ENCODE peak calls at places on chromosomes 13 and 19, in eight cellular contexts. G, W, Q, A, L, P, F and U are unnamed samples.
A peak's percentile ranks its signal among the peaks of the same experiment; 100 is the strongest.

GRCh38 chr13:62933809-62934208 is 1518.2 kb upstream of the PCDH20 start:
- DNase-seq in G (no peak), W (no peak), Q (no peak), A (no peak), L (no peak), P (no peak), F (no peak), U (no peak)

GRCh38 chr13:83987394-83987793 is 105.1 kb upstream of the SLITRK1 start:
- DNase-seq in G (no peak), W (no peak), Q (no peak), A (no peak), L (no peak), P (no peak), F (no peak), U (no peak)

GRCh38 chr19:16326401-16327130 is 1.9 kb downstream of the KLF2 start:
- DNase-seq in G (no peak), W (no peak), Q (no peak), A (peak; percentile 88), L (no peak), P (no peak), F (peak; percentile 38), U (no peak)

GRCh38 chr19:48638831-48639381 is 1.7 kb upstream of the DBP start:
- DNase-seq in G (no peak), W (no peak), Q (no peak), A (no peak), L (no peak), P (no peak), F (no peak), U (no peak)

GRCh38 chr13:35956074-35956473 is 175.1 kb downstream of the DCLK1 start:
- DNase-seq in G (no peak), W (no peak), Q (no peak), A (no peak), L (no peak), P (no peak), F (no peak), U (no peak)

GRCh38 chr13:79528356-79528755 is 47.4 kb downstream of the NDFIP2 start:
- DNase-seq in G (no peak), W (no peak), Q (no peak), A (no peak), L (no peak), P (no peak), F (no peak), U (no peak)

GRCh38 chr19:36528921-36529518 is 949 bp upstream of the ZNF260 start:
- DNase-seq in G (no peak), W (peak; percentile 56), Q (no peak), A (no peak), L (no peak), P (no peak), F (no peak), U (peak; percentile 36)

GRCh38 chr19:4933528-4933927 is 24.2 kb downstream of the UHRF1 start:
- DNase-seq in G (no peak), W (no peak), Q (no peak), A (no peak), L (no peak), P (peak; percentile 49), F (no peak), U (no peak)

GRCh38 chr19:11460207-11460606 is 20.6 kb downstream of the ELAVL3 start:
- DNase-seq in G (no peak), W (no peak), Q (no peak), A (no peak), L (no peak), P (no peak), F (no peak), U (no peak)

GRCh38 chr19:32649751-32650150 is 25.2 kb downstream of the ANKRD27 start:
- DNase-seq in G (no peak), W (no peak), Q (no peak), A (no peak), L (no peak), P (no peak), F (no peak), U (no peak)

GRCh38 chr19:28334419-28334818 is 878.5 kb downstream of the UQCRFS1 start:
- DNase-seq in G (no peak), W (no peak), Q (no peak), A (no peak), L (no peak), P (no peak), F (no peak), U (no peak)

GRCh38 chr19:13036366-13036976 is 41.2 kb downstream of the NFIX start:
- DNase-seq in G (no peak), W (no peak), Q (no peak), A (no peak), L (no peak), P (peak; percentile 68), F (no peak), U (no peak)

GRCh38 chr13:71030789-71031188 is 836.2 kb downstream of the DACH1 start:
- DNase-seq in G (no peak), W (no peak), Q (no peak), A (no peak), L (no peak), P (no peak), F (no peak), U (no peak)

GRCh38 chr13:37360556-37360955 is 238.0 kb downstream of the POSTN start:
- DNase-seq in G (no peak), W (no peak), Q (no peak), A (no peak), L (no peak), P (peak; percentile 29), F (no peak), U (no peak)

GRCh38 chr19:29658221-29658991 is 6.9 kb upstream of the PLEKHF1 start:
- DNase-seq in G (no peak), W (no peak), Q (no peak), A (peak; percentile 4), L (no peak), P (no peak), F (no peak), U (no peak)

GRCh38 chr19:29629836-29630534 is 23.9 kb downstream of the POP4 start:
- DNase-seq in G (no peak), W (no peak), Q (no peak), A (peak; percentile 49), L (no peak), P (no peak), F (no peak), U (no peak)

GRCh38 chr13:46124531-46124966 is 19.7 kb upstream of the CPB2 start:
- DNase-seq in G (no peak), W (peak; percentile 33), Q (no peak), A (no peak), L (no peak), P (no peak), F (no peak), U (no peak)

GRCh38 chr19:46963093-46963734 is 56.4 kb upstream of the NPAS1 start:
- DNase-seq in G (peak; percentile 82), W (no peak), Q (no peak), A (no peak), L (no peak), P (peak; percentile 81), F (no peak), U (no peak)

GRCh38 chr19:6970478-6970877 is 50.8 kb downstream of the MBD3L2B start:
- DNase-seq in G (no peak), W (no peak), Q (no peak), A (no peak), L (no peak), P (no peak), F (no peak), U (no peak)

GRCh38 chr13:98370261-98370660 is 193.2 kb upstream of the RNF113B start:
- DNase-seq in G (no peak), W (no peak), Q (no peak), A (peak; percentile 53), L (no peak), P (no peak), F (no peak), U (no peak)

GRCh38 chr19:46630806-46631205 is 5.2 kb downstream of the GNG8 start:
- DNase-seq in G (no peak), W (no peak), Q (no peak), A (no peak), L (no peak), P (no peak), F (no peak), U (no peak)

GRCh38 chr19:2426661-2427322 is 594 bp downstream of the TIMM13 start:
- DNase-seq in G (no peak), W (peak; percentile 47), Q (peak; percentile 35), A (peak; percentile 87), L (peak; percentile 22), P (peak; percentile 34), F (no peak), U (peak; percentile 81)

GRCh38 chr19:55657004-55657747 is 2.3 kb downstream of the U2AF2 start:
- DNase-seq in G (no peak), W (peak; percentile 55), Q (no peak), A (no peak), L (no peak), P (no peak), F (no peak), U (no peak)

GRCh38 chr13:34430294-34430693 is 511.8 kb upstream of the NBEA start:
- DNase-seq in G (no peak), W (no peak), Q (no peak), A (no peak), L (no peak), P (no peak), F (no peak), U (no peak)